ENCODE peak calls at places on chromosomes 6 and 20, in seven cellular contexts. X is non-pigmented ciliary epithelial cell, U is M059J, R is Right ventricle myocardium superior, M is HCEC 1CT, F is LHCN-M2, I is myocyte. P is an unnamed sample.

GRCh38 chr20:48683467-48684175 is 144.2 kb downstream of the PREX1 start:
- DNase-seq in U (no peak), I (no peak), R (no peak), M (no peak), F (no peak), X (no peak), P (no peak)

GRCh38 chr20:31848088-31848999 is 2.9 kb upstream of the FOXS1 start:
- DNase-seq in F (no peak), M (no peak), R (no peak), I (no peak), U (no peak), X (no peak), P (no peak)

GRCh38 chr6:129634411-129635230 is 75.4 kb downstream of the ARHGAP18 start:
- DNase-seq in X (no peak), M (no peak), F (peak; percentile 64), I (peak; percentile 61), U (peak; percentile 78), R (no peak), P (no peak)

GRCh38 chr6:118649918-118650499 is 1.4 kb downstream of the CEP85L start:
- DNase-seq in X (no peak), F (no peak), R (no peak), U (no peak), M (no peak), I (peak; percentile 10), P (peak; percentile 17)

GRCh38 chr6:158653577-158654354 is 3.9 kb downstream of the SYTL3 start:
- DNase-seq in R (peak; percentile 69), F (no peak), M (no peak), I (no peak), U (no peak), X (no peak), P (no peak)

GRCh38 chr20:21518292-21518991 is 4.6 kb upstream of the NKX2-2 start:
- DNase-seq in X (no peak), F (no peak), R (no peak), I (no peak), M (no peak), U (no peak), P (no peak)

GRCh38 chr20:5272268-5272667 is 44.5 kb downstream of the PROKR2 start:
- DNase-seq in I (no peak), X (no peak), U (no peak), F (no peak), R (no peak), M (no peak), P (no peak)

GRCh38 chr6:116060572-116061283 is at the start of gene FRK:
- DNase-seq in R (no peak), U (peak; percentile 76), X (no peak), I (peak; percentile 81), F (peak; percentile 86), M (peak; percentile 29), P (peak; percentile 60)

GRCh38 chr6:125939796-125940195 is 16.8 kb upstream of the HINT3 start:
- DNase-seq in U (no peak), X (no peak), I (no peak), M (no peak), R (no peak), F (no peak), P (no peak)

GRCh38 chr6:100415780-100416179 is 48.9 kb downstream of the SIM1 start:
- DNase-seq in F (no peak), U (peak; percentile 8), X (no peak), R (no peak), M (no peak), I (no peak), P (no peak)

GRCh38 chr6:114342826-114343781 is at the start of gene HS3ST5:
- DNase-seq in I (peak; percentile 76), F (peak; percentile 47), R (peak; percentile 44), U (peak; percentile 18), M (no peak), X (no peak), P (no peak)

GRCh38 chr20:63969851-63970713 is at the start of gene ZNF512B:
- DNase-seq in R (peak; percentile 81), I (peak; percentile 70), U (peak; percentile 65), F (peak; percentile 49), X (no peak), M (peak; percentile 47), P (peak; percentile 60)

GRCh38 chr20:62643521-62644043 is 1.3 kb downstream of the SLCO4A1 start:
- DNase-seq in F (peak; percentile 3), M (no peak), X (no peak), R (no peak), U (no peak), I (peak; percentile 52), P (no peak)

GRCh38 chr6:159758031-159759001 is 3.5 kb upstream of the ACAT2 start:
- DNase-seq in F (peak; percentile 47), X (peak; percentile 56), M (peak; percentile 60), U (peak; percentile 88), R (no peak), I (no peak), P (peak; percentile 68)

GRCh38 chr20:2955257-2955950 is 82.1 kb downstream of the PTPRA start:
- DNase-seq in I (peak; percentile 80), R (no peak), M (no peak), F (peak; percentile 58), U (no peak), X (no peak), P (peak; percentile 16)

GRCh38 chr6:41326092-41326491 is 9.3 kb upstream of the NCR2 start:
- DNase-seq in I (no peak), R (no peak), F (no peak), U (no peak), X (no peak), M (no peak), P (no peak)

GRCh38 chr6:19999319-20000191 is 162.4 kb downstream of the ID4 start:
- DNase-seq in R (no peak), X (no peak), M (peak; percentile 26), I (no peak), U (peak; percentile 68), F (peak; percentile 1), P (peak; percentile 0)

GRCh38 chr6:5308066-5308465 is 46.8 kb downstream of the FARS2 start:
- DNase-seq in R (no peak), U (peak; percentile 74), M (peak; percentile 36), I (no peak), X (no peak), F (no peak), P (no peak)

GRCh38 chr20:19981091-19981490 is 36.1 kb upstream of the NAA20 start:
- DNase-seq in U (peak; percentile 95), R (no peak), I (peak; percentile 57), F (peak; percentile 76), X (no peak), M (no peak), P (peak; percentile 51)

GRCh38 chr6:130587778-130588520 is 222.1 kb downstream of the TMEM200A start:
- DNase-seq in M (peak; percentile 94), I (no peak), U (peak; percentile 93), X (peak; percentile 86), R (no peak), F (peak; percentile 75), P (peak; percentile 83)

GRCh38 chr6:155521719-155522118 is 66.1 kb upstream of the NOX3 start:
- DNase-seq in X (no peak), I (peak; percentile 22), U (peak; percentile 50), R (no peak), F (peak; percentile 55), M (peak; percentile 79), P (no peak)

GRCh38 chr20:16695633-16696032 is 34.2 kb upstream of the SNRPB2 start:
- DNase-seq in X (no peak), U (no peak), I (no peak), R (no peak), F (no peak), M (no peak), P (no peak)

GRCh38 chr20:49888341-49889244 is 26.7 kb downstream of the SPATA2 start:
- DNase-seq in M (peak; percentile 37), R (no peak), I (peak; percentile 86), U (peak; percentile 95), F (peak; percentile 79), X (no peak), P (peak; percentile 83)

GRCh38 chr20:2652724-2653510 is 485 bp downstream of the NOP56 start:
- DNase-seq in F (no peak), M (peak; percentile 24), R (peak; percentile 65), X (no peak), I (peak; percentile 49), U (no peak), P (peak; percentile 13)

GRCh38 chr20:661474-662288 is 8.7 kb upstream of the SRXN1 start:
- DNase-seq in M (no peak), U (no peak), I (no peak), F (no peak), R (peak; percentile 39), X (no peak), P (no peak)

GRCh38 chr20:47675190-47676142 is 109.8 kb downstream of the SULF2 start:
- DNase-seq in I (no peak), R (no peak), M (no peak), F (no peak), U (no peak), X (no peak), P (no peak)

GRCh38 chr6:116003668-116004067 is 57.0 kb downstream of the FRK start:
- DNase-seq in I (no peak), X (no peak), M (no peak), U (no peak), R (no peak), F (no peak), P (no peak)

GRCh38 chr6:137240168-137240567 is 21.0 kb upstream of the IFNGR1 start:
- DNase-seq in U (peak; percentile 91), M (peak; percentile 85), F (peak; percentile 79), R (peak; percentile 79), I (peak; percentile 40), X (no peak), P (peak; percentile 98)